ENCODE peak calls at places on chromosomes 4 and X, in seven cellular contexts. H is astrocyte of the spinal cord, B is HL-60, A is foreskin fibroblast, P is heart left ventricle, Z is OCI-LY7, N is WERI-Rb-1. K is an unnamed sample.

GRCh38 chrX:133294126-133294525 is 76.0 kb upstream of the TFDP3 start:
- DNase-seq in H (no peak), B (no peak), A (peak; percentile 2), P (no peak), Z (no peak), N (no peak), K (no peak)

GRCh38 chr4:26622913-26623312 is 39.0 kb downstream of the TBC1D19 start:
- DNase-seq in H (no peak), B (no peak), A (no peak), P (no peak), Z (no peak), N (no peak), K (no peak)

GRCh38 chrX:38903093-38903492 is 101.8 kb downstream of the MID1IP1 start:
- DNase-seq in H (no peak), B (no peak), A (no peak), P (no peak), Z (no peak), N (no peak), K (no peak)

GRCh38 chr4:101801957-101802356 is 11.4 kb downstream of the BANK1 start:
- DNase-seq in H (no peak), B (no peak), A (no peak), P (no peak), Z (no peak), N (no peak), K (no peak)

GRCh38 chrX:20263474-20263873 is 3.2 kb downstream of the RPS6KA3 start:
- DNase-seq in H (peak; percentile 30), B (no peak), A (peak; percentile 42), P (no peak), Z (peak; percentile 28), N (no peak), K (peak; percentile 32)

GRCh38 chr4:142547974-142548373 is 298.1 kb downstream of the INPP4B start:
- DNase-seq in H (peak; percentile 55), B (no peak), A (peak; percentile 71), P (no peak), Z (no peak), N (no peak), K (peak; percentile 78)

GRCh38 chrX:10611441-10612090 is 8.8 kb downstream of the MID1 start:
- DNase-seq in H (no peak), B (no peak), A (peak; percentile 31), P (no peak), Z (no peak), N (no peak), K (no peak)

GRCh38 chr4:1400861-1401408 is 5.3 kb downstream of the NKX1-1 start:
- DNase-seq in H (no peak), B (no peak), A (no peak), P (peak; percentile 32), Z (no peak), N (peak; percentile 37), K (no peak)

GRCh38 chr4:47468686-47469365 is 5.3 kb upstream of the COMMD8 start:
- DNase-seq in H (peak; percentile 32), B (no peak), A (no peak), P (no peak), Z (no peak), N (no peak), K (no peak)

GRCh38 chr4:152776352-152776751 is 3.2 kb downstream of the TIGD4 start:
- DNase-seq in H (no peak), B (no peak), A (peak; percentile 18), P (no peak), Z (no peak), N (no peak), K (peak; percentile 17)

GRCh38 chr4:163548481-163549243 is 54.2 kb downstream of the TMA16 start:
- DNase-seq in H (peak; percentile 71), B (peak; percentile 41), A (peak; percentile 73), P (no peak), Z (peak; percentile 64), N (no peak), K (peak; percentile 29)

GRCh38 chr4:25632135-25632534 is 23.5 kb upstream of the SLC34A2 start:
- DNase-seq in H (no peak), B (no peak), A (no peak), P (no peak), Z (no peak), N (no peak), K (no peak)

GRCh38 chr4:26033389-26033788 is 119.4 kb downstream of the SMIM20 start:
- DNase-seq in H (no peak), B (no peak), A (no peak), P (no peak), Z (no peak), N (no peak), K (no peak)

GRCh38 chr4:48340276-48340904 is 939 bp upstream of the SLAIN2 start:
- DNase-seq in H (peak; percentile 82), B (peak; percentile 32), A (peak; percentile 81), P (no peak), Z (peak; percentile 50), N (no peak), K (peak; percentile 54)

GRCh38 chrX:111098874-111099273 is 2.9 kb downstream of the PAK3 start:
- DNase-seq in H (peak; percentile 25), B (peak; percentile 44), A (peak; percentile 4), P (peak; percentile 66), Z (peak; percentile 23), N (peak; percentile 79), K (no peak)

GRCh38 chr4:20248155-20248558 is 3.5 kb upstream of the SLIT2 start:
- DNase-seq in H (peak; percentile 82), B (peak; percentile 14), A (peak; percentile 94), P (no peak), Z (peak; percentile 40), N (peak; percentile 22), K (no peak)

GRCh38 chr4:128284317-128284716 is 3.3 kb downstream of the PGRMC2 start:
- DNase-seq in H (no peak), B (no peak), A (no peak), P (no peak), Z (no peak), N (no peak), K (no peak)

GRCh38 chrX:77617206-77617605 is 168.8 kb downstream of the ATRX start:
- DNase-seq in H (no peak), B (no peak), A (no peak), P (no peak), Z (no peak), N (no peak), K (peak; percentile 62)

GRCh38 chr4:69718376-69719293 is 41.8 kb downstream of the SULT1B1 start:
- DNase-seq in H (peak; percentile 45), B (no peak), A (peak; percentile 33), P (no peak), Z (no peak), N (no peak), K (peak; percentile 32)

GRCh38 chr4:169410839-169411770 is 140.3 kb upstream of the SH3RF1 start:
- DNase-seq in H (peak; percentile 79), B (peak; percentile 87), A (peak; percentile 90), P (no peak), Z (peak; percentile 57), N (no peak), K (peak; percentile 74)

DNA sequence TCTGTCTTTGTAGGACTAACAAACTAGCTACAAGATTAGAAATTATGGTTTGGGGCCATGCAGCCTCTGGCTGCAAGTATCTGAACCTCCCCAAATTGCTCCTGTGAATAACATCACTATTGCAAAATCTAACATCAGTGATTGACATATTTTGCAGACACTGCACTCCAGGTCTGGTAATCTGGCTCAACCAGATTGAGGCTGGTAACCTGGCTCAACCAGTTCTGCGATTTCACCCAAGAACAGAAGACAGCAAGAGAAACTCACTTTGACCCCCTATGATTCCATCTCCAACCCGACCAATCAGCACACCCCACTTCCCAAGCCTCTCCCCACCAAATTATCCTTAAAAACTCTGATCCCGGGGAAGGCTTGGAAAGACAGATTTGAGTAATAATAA is 20.9 kb downstream of the SPIN3 start:
- DNase-seq in H (no peak), B (no peak), A (no peak), P (no peak), Z (no peak), N (no peak), K (no peak)
- H3K4me3 ChIP-seq in H (no peak overlapping the region), B (no peak overlapping the region), A (no peak overlapping the region), P (no peak overlapping the region), Z (no peak overlapping the region), N (no peak overlapping the region), K (no peak overlapping the region)

DNA sequence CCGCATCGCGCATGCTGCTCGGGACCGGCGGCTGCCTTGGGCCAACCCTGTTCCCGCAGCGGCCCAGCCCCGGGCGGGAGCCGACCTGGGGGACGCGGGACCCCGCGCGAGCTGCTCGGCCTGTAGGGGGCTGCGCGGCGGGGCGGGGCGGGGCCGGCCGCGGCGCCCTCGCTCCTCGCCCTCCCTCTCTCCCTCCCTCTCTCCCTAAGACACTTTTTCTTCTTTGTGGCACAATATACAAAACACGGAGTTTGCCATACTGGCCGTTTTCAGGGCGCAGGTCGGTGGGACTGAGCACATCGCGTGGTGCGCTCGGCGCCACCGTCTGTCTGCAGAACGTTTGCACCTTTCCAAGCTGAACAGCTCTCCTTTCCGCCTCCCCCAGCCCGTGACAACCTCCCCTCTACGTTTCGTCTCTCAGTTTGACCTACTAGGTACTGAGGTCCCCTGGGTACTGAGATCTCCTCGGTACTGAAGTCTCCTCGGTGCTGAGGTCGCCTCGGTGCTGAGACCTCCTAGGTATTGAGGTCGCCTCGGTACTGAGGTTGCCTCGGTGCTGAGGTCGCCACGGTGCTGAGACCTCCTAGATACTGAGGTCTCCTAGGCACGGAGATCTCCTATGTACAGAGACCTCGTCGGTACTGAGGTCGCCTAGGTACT is 261.1 kb upstream of the PLCXD1 start:
- DNase-seq in H (peak; percentile 1), B (no peak), A (peak; percentile 39), P (no peak), Z (peak; percentile 21), N (no peak), K (no peak)
- H3K4me3 ChIP-seq in H (peak overlapping the region; percentile 28), B (no peak overlapping the region), A (no peak overlapping the region), P (peak overlapping the region; percentile 29), Z (peak overlapping the region; percentile 55), N (no peak overlapping the region), K (no peak overlapping the region)

GRCh38 chrX:131741103-131741581 is 197.3 kb downstream of the OR13H1 start:
- DNase-seq in H (peak; percentile 88), B (peak; percentile 83), A (no peak), P (no peak), Z (no peak), N (peak; percentile 88), K (peak; percentile 79)

GRCh38 chrX:131746491-131746968 is 202.7 kb downstream of the OR13H1 start:
- DNase-seq in H (peak; percentile 88), B (peak; percentile 80), A (peak; percentile 2), P (no peak), Z (peak; percentile 10), N (peak; percentile 93), K (peak; percentile 79)

GRCh38 chrX:131747173-131747572 is 203.3 kb downstream of the OR13H1 start:
- DNase-seq in H (peak; percentile 89), B (peak; percentile 80), A (no peak), P (no peak), Z (no peak), N (peak; percentile 89), K (peak; percentile 81)

GRCh38 chrX:131745942-131746489 is 202.1 kb downstream of the OR13H1 start:
- DNase-seq in H (no peak), B (no peak), A (no peak), P (no peak), Z (no peak), N (no peak), K (no peak)
- H3K4me3 ChIP-seq in H (no peak overlapping the region), B (no peak overlapping the region), A (no peak overlapping the region), P (no peak overlapping the region), Z (no peak overlapping the region), N (peak overlapping the region; percentile 67), K (no peak overlapping the region)

DNA sequence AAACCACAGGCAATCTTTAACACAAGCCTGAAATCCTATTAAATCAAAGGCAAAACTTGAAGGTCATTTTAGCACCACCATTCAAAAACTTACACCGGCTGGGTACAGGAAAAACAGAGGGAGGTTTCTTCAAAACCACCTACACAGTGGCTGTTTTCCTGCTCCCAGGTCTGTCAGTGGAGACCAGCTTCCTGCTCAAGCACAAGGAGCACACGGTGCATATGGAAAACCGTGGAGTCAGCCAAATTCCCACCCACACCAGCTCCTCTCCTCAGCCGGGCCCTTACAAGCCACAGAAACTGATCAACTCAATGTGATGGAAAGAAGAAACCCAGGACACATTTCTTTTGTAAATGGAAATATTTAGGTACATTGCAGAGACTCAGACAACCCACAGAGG is 14.4 kb upstream of the FAM241A start:
- DNase-seq in H (no peak), B (no peak), A (peak; percentile 42), P (no peak), Z (no peak), N (no peak), K (peak; percentile 11)
- H3K4me3 ChIP-seq in H (no peak overlapping the region), B (no peak overlapping the region), A (no peak overlapping the region), P (no peak overlapping the region), Z (no peak overlapping the region), N (no peak overlapping the region), K (no peak overlapping the region)

K was measured in mammary epithelial cell.